ENCODE peak calls at places on chromosomes 1 and 21, in nine cellular contexts. P is heart right ventricle, H is aorta, O is heart left ventricle, A is right cardiac atrium, W is right lobe of liver, G is RWPE2, U is thoracic aorta, Y is psoas muscle. B is an unnamed sample.

GRCh38 chr1:230002164-230002803 is 64.8 kb upstream of the GALNT2 start:
- ATAC-seq in O (peak; percentile 53), W (peak; percentile 63), H (peak; percentile 40), A (peak; percentile 80), U (no peak), Y (peak; percentile 50), G (no peak), P (peak; percentile 87), B (peak; percentile 73)

GRCh38 chr1:56446531-56447098 is 132.7 kb downstream of the PLPP3 start:
- ATAC-seq in W (peak; percentile 45), U (peak; percentile 42), A (peak; percentile 88), P (peak; percentile 73), O (peak; percentile 96), Y (peak; percentile 78), G (no peak), H (peak; percentile 77), B (peak; percentile 80)

GRCh38 chr1:167263784-167264464 is 43.2 kb downstream of the POU2F1 start:
- ATAC-seq in G (peak; percentile 48), P (peak; percentile 49), H (no peak), Y (no peak), W (no peak), U (no peak), O (no peak), A (no peak), B (no peak)

GRCh38 chr1:43444827-43445225 is 8.9 kb downstream of the HYI start:
- ATAC-seq in W (no peak), P (no peak), A (no peak), H (no peak), Y (no peak), G (peak; percentile 28), O (no peak), U (no peak), B (no peak)

GRCh38 chr1:229578168-229579100 is 19.9 kb upstream of the ABCB10 start:
- ATAC-seq in O (no peak), U (no peak), A (no peak), W (no peak), H (no peak), P (no peak), Y (no peak), G (no peak), B (no peak)

GRCh38 chr1:225883616-225884265 is 1.6 kb upstream of the TMEM63A start:
- ATAC-seq in H (no peak), A (no peak), P (no peak), Y (no peak), U (no peak), W (no peak), O (no peak), G (no peak), B (no peak)

GRCh38 chr21:33936221-33937038 is 20.8 kb upstream of the ATP5PO start:
- ATAC-seq in G (no peak), Y (no peak), H (no peak), U (no peak), A (no peak), W (no peak), O (no peak), P (no peak), B (peak; percentile 56)

GRCh38 chr1:208465266-208465665 is 221.1 kb upstream of the PLXNA2 start:
- ATAC-seq in W (no peak), U (no peak), Y (no peak), A (no peak), H (no peak), G (no peak), P (no peak), O (no peak), B (no peak)

GRCh38 chr1:34928066-34928864 is 1.2 kb downstream of the DLGAP3 start:
- ATAC-seq in G (no peak), O (no peak), W (no peak), P (no peak), Y (no peak), A (no peak), U (no peak), H (no peak), B (no peak)

GRCh38 chr1:101066260-101066936 is 40.8 kb upstream of the DPH5 start:
- ATAC-seq in O (no peak), Y (no peak), H (no peak), A (no peak), G (no peak), U (no peak), W (no peak), P (no peak), B (no peak)

GRCh38 chr1:150528997-150529396 is 13.4 kb downstream of the FALEC start:
- ATAC-seq in H (no peak), U (no peak), W (no peak), Y (no peak), O (no peak), G (peak; percentile 44), A (peak; percentile 5), P (no peak), B (no peak)

GRCh38 chr1:78464449-78464891 is 26.3 kb upstream of the PTGFR start:
- ATAC-seq in U (no peak), P (no peak), Y (no peak), W (no peak), G (no peak), O (no peak), H (peak; percentile 79), A (peak; percentile 92), B (no peak)

GRCh38 chr1:226135059-226135651 is 51.4 kb downstream of the ACBD3 start:
- ATAC-seq in P (peak; percentile 66), O (peak; percentile 25), Y (peak; percentile 52), G (peak; percentile 20), U (no peak), W (peak; percentile 93), A (peak; percentile 78), H (peak; percentile 60), B (peak; percentile 48)

DNA sequence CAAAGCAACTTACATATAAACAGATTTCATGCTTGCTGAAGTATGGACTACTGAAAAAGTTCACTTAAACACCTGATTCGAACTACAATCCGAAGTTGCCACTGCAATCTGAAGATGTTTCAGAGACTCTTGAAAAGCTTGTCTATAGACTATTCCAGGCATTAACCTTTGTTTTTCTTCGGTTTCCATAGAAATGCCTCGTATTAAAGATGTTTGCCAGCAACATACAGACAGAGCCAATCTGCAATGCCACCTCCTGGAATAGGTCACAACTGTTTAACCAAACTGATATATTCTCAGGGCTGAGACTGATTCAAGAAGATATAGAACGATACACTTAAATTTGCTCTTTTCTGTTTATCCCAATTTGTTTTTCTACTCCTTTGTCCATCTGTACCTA is 28.9 kb upstream of the DMRTB1 start:
- ATAC-seq in O (no peak), G (no peak), U (no peak), A (no peak), Y (no peak), W (no peak), H (no peak), P (no peak), B (no peak)
- H3K4me3 ChIP-seq in O (no peak overlapping the region), G (no peak overlapping the region), U (no peak overlapping the region), A (no peak overlapping the region), Y (no peak overlapping the region), W (no peak overlapping the region), H (no peak overlapping the region), P (no peak overlapping the region), B (no peak overlapping the region)

GRCh38 chr21:45003331-45004058 is 63.7 kb downstream of the SLX9 start:
- ATAC-seq in P (no peak), O (no peak), H (peak; percentile 24), U (no peak), A (no peak), G (no peak), Y (no peak), W (no peak), B (peak; percentile 66)

GRCh38 chr21:45004059-45004422 is 64.2 kb downstream of the SLX9 start:
- ATAC-seq in W (no peak), A (no peak), H (no peak), G (no peak), Y (no peak), O (no peak), P (no peak), U (no peak), B (no peak)

GRCh38 chr21:45000637-45001133 is 60.9 kb downstream of the SLX9 start:
- ATAC-seq in O (no peak), A (no peak), H (no peak), G (no peak), U (no peak), P (peak; percentile 22), W (no peak), Y (no peak), B (no peak)

GRCh38 chr21:45001134-45002095 is 61.6 kb downstream of the SLX9 start:
- ATAC-seq in P (peak; percentile 47), W (peak; percentile 13), G (peak; percentile 81), Y (peak; percentile 93), O (peak; percentile 66), A (peak; percentile 65), U (peak; percentile 87), H (peak; percentile 81), B (peak; percentile 81)

DNA sequence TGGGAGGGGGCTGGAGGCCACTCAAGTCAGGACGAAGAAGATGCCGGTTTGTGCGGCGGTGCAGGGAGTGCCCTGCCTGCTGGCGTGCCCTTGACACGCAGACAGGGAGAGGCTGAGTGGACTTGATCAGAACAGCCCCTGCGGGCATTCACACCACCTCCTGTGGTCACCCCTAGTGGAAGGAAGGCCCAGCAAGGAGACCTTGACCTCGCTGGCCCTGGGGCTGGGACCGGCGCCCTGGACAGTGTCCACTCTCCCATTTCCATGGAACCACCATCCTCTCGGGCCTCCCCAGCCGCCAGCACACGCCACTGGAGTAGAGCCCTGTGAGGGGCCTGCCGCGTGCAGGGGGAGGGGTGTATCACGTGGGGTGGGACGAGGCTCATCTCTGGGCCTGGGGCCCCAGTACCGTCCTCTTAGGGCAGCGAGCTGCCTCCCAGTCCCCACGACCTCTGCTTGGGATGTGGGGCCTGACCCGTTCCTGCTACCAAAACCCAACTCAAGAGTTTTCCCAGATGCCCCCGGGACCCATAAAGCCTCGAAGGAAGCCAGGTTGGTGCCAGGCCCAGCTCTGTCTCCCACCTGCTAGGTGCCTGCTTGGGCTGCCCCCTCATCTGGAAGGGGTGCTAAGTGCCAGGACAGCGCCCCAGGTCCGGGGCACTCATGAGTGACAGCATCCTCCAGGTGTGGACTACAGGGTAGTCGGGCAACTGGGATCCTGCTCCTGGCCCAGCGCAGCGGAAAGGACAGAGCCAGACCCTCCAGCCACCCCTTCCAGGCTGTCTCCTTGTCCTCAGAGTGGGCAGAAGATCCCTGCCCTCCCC is 62.8 kb downstream of the SLX9 start:
- ATAC-seq in A (no peak), O (no peak), W (no peak), P (no peak), H (no peak), U (no peak), G (no peak), Y (no peak), B (no peak)
- H3K27me3 ChIP-seq in A (no peaks in the 10 kb centered on the region), O (no peaks in the 10 kb centered on the region), W (no peaks in the 10 kb centered on the region), P (no peaks in the 10 kb centered on the region), H (no peaks in the 10 kb centered on the region), U (no peaks in the 10 kb centered on the region), G (no peaks in the 10 kb centered on the region), Y (no peaks in the 10 kb centered on the region), B (no peaks in the 10 kb centered on the region)

GRCh38 chr1:51957618-51958017 is 32.9 kb downstream of the RAB3B start:
- ATAC-seq in O (no peak), U (no peak), Y (no peak), W (no peak), H (no peak), G (no peak), A (no peak), P (no peak), B (no peak)
- H3K4me1 ChIP-seq in O (no peaks in the 10 kb centered on the region), U (no peaks in the 10 kb centered on the region), Y (no peaks in the 10 kb centered on the region), W (no peaks in the 10 kb centered on the region), H (no peaks in the 10 kb centered on the region), G (no peaks in the 10 kb centered on the region), A (no peaks in the 10 kb centered on the region), P (no peaks in the 10 kb centered on the region), B (no peaks in the 10 kb centered on the region)

DNA sequence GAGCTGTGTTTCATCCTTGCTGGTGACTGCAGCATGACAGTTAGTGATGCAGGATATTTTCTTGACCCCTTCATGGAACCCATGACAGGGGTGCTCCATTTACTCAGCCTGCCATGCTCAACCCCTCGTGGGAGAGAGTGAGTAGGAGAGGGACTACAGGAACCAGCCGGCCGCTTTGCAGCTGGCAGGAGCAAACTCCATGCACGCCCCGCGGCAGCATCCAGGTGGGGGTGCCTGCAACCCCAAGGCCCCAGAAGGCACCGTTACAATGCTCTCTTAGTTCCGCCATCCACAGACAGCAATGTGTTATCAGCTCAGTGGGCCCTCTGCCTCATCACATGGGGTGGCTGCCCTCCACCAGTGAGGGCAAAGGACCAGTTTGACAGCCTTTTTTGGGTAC is 135.1 kb downstream of the SLC35F3 start:
- ATAC-seq in H (no peak), Y (no peak), O (no peak), G (no peak), A (no peak), P (no peak), W (no peak), U (no peak), B (no peak)
- H3K4me3 ChIP-seq in H (no peak overlapping the region), Y (no peak overlapping the region), O (no peak overlapping the region), G (no peak overlapping the region), A (no peak overlapping the region), P (no peak overlapping the region), W (no peak overlapping the region), U (no peak overlapping the region), B (no peak overlapping the region)

B was measured in gastroesophageal sphincter.